ENCODE peak calls at places on chromosomes 2 and 18, in five cellular contexts. One of them, this sample, is unnamed. For H3K9me3, the result is how much of the 10 kb centered on the place peaks cover.

GRCh38 chr2:63163231-63163845 is 112.7 kb downstream of the OTX1 start:
- DNase-seq in H9: no peak
- DNase-seq in mesenchymal stem cell: no peak
- DNase-seq in trophoblast cell: no peak
- DNase-seq in H1: no peak
- DNase-seq in this sample: no peak

GRCh38 chr18:25062720-25063119 is 289.2 kb downstream of the ZNF521 start:
- DNase-seq in H1: no peak
- DNase-seq in trophoblast cell: no peak
- DNase-seq in H9: no peak
- DNase-seq in mesenchymal stem cell: no peak
- DNase-seq in this sample: no peak

GRCh38 chr2:226556050-226556449 is 243.6 kb downstream of the IRS1 start:
- DNase-seq in H9: no peak
- DNase-seq in trophoblast cell: no peak
- DNase-seq in mesenchymal stem cell: no peak
- DNase-seq in H1: no peak
- DNase-seq in this sample: no peak

GRCh38 chr18:74951165-74951760 is 257.7 kb downstream of the PTGR3 start:
- DNase-seq in H1: no peak
- DNase-seq in H9: no peak
- DNase-seq in mesenchymal stem cell: peak
- DNase-seq in trophoblast cell: no peak
- DNase-seq in this sample: no peak

GRCh38 chr2:47288864-47289263 is 114.1 kb upstream of the MSH2 start:
- DNase-seq in H1: no peak
- DNase-seq in mesenchymal stem cell: peak
- DNase-seq in H9: no peak
- DNase-seq in trophoblast cell: peak
- DNase-seq in this sample: no peak

GRCh38 chr2:15799432-15799827 is 140.9 kb upstream of the MYCN start:
- DNase-seq in H9: no peak
- DNase-seq in trophoblast cell: peak
- DNase-seq in mesenchymal stem cell: no peak
- DNase-seq in H1: no peak
- DNase-seq in this sample: no peak

GRCh38 chr2:17475285-17475684 is 43.0 kb downstream of the RAD51AP2 start:
- DNase-seq in H1: no peak
- DNase-seq in mesenchymal stem cell: no peak
- DNase-seq in H9: no peak
- DNase-seq in trophoblast cell: no peak
- DNase-seq in this sample: no peak

GRCh38 chr18:60064271-60064670 is 164.5 kb downstream of the PMAIP1 start:
- DNase-seq in trophoblast cell: no peak
- DNase-seq in H1: no peak
- DNase-seq in H9: no peak
- DNase-seq in mesenchymal stem cell: no peak
- DNase-seq in this sample: no peak

GRCh38 chr2:10328667-10329583 is 26.2 kb downstream of the HPCAL1 start:
- DNase-seq in trophoblast cell: no peak
- DNase-seq in mesenchymal stem cell: no peak
- DNase-seq in H1: no peak
- DNase-seq in H9: no peak
- DNase-seq in this sample: no peak

GRCh38 chr2:181738074-181738473 is 57.8 kb upstream of the NEUROD1 start:
- DNase-seq in trophoblast cell: peak
- DNase-seq in mesenchymal stem cell: peak
- DNase-seq in H1: no peak
- DNase-seq in H9: no peak
- DNase-seq in this sample: no peak

DNA sequence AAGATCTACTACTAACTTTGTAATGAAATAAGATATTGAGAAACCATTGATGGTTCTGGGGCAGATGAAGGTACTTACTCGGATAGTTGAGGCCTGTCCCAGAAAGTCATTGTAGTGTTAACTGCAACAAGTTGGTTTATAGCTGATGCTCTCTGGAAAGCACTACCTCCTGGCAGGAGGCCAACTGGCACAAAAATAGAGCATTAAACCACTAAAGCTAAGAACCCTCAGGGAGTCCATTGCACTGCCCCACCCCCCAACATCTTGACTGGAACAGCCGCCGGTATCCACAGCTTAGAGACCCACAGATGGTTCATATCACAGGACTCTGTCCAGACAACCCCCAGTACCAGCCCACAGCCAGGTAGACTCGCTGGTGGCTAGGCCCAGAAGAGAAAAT is 552.4 kb upstream of the CRIM1 start:
- DNase-seq in H9: no peak
- DNase-seq in H1: no peak
- DNase-seq in trophoblast cell: no peak
- DNase-seq in mesenchymal stem cell: no peak
- DNase-seq in this sample: no peak
- H2BK12ac ChIP-seq in H9: no peak
- H2BK12ac ChIP-seq in H1: no peak
- H2BK12ac ChIP-seq in trophoblast cell: no peak
- H2BK12ac ChIP-seq in mesenchymal stem cell: no peak
- H2BK12ac ChIP-seq in this sample: no peak

DNA sequence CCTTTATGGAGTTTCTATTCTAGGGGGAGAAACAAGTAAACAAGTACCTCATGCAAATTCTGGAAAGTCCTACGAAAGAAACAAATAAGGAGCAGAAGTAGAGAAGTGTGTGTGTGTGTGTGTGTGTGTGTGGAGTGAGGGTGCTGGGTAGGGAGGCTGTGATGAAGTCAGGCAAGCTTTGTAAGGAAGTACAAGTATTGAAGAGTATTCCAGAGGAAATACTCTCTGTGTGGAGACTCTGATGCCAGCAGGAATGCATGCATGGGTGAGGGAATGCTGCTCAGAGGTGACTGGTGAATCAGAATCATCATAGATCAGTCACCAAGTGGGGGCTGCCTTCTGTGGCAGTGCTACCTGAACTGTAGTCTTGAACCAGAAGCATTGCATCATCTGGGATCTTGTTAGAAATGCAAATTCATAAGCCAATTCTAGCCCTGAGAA is 34.5 kb downstream of the SLC4A3 start:
- DNase-seq in H9: peak
- DNase-seq in trophoblast cell: peak
- DNase-seq in H1: no peak
- DNase-seq in mesenchymal stem cell: peak
- DNase-seq in this sample: no peak
- H3K9me3 ChIP-seq in H9: under half
- H3K9me3 ChIP-seq in trophoblast cell: under half
- H3K9me3 ChIP-seq in H1: under half
- H3K9me3 ChIP-seq in mesenchymal stem cell: under half
- H3K9me3 ChIP-seq in this sample: under half

DNA sequence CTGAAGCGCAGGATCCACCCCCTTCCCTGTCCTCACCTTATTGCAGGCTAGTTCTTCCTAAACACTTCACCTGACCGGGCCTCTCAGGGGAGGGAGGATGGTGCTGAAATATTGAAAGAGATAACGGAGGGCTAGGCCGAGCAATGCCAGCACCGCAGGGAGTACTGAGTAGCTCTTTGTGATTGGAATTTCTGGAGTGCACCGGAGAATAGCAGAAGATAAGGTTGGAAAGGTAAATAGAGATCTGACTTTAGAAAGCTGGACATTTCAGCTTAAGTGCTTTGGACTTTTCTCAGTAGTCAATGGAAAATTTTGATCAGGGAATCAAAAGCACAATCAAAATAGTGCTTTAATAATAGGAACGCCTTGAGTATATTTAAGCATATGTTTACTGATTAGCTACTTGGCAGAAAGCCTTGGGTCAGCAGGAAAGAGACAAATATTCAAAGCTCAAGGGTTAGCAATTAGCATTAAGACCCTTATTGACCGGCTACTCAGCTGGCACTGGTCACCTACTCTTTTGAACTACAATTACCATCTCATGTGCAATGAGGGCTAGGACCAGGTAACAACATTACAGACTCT is 142.9 kb upstream of the NDUFV2 start:
- DNase-seq in H9: no peak
- DNase-seq in H1: no peak
- DNase-seq in trophoblast cell: peak
- DNase-seq in mesenchymal stem cell: no peak
- DNase-seq in this sample: no peak
- H2AK5ac ChIP-seq in H9: no peak
- H2AK5ac ChIP-seq in H1: no peak
- H2AK5ac ChIP-seq in trophoblast cell: no peak
- H2AK5ac ChIP-seq in mesenchymal stem cell: no peak
- H2AK5ac ChIP-seq in this sample: no peak

GRCh38 chr2:151756820-151757219 is 22.5 kb upstream of the NEB start:
- DNase-seq in H1: no peak
- DNase-seq in mesenchymal stem cell: no peak
- DNase-seq in trophoblast cell: no peak
- DNase-seq in H9: no peak
- DNase-seq in this sample: no peak
- H2BK12ac ChIP-seq in H1: no peak
- H2BK12ac ChIP-seq in mesenchymal stem cell: no peak
- H2BK12ac ChIP-seq in trophoblast cell: no peak
- H2BK12ac ChIP-seq in H9: no peak
- H2BK12ac ChIP-seq in this sample: no peak

DNA sequence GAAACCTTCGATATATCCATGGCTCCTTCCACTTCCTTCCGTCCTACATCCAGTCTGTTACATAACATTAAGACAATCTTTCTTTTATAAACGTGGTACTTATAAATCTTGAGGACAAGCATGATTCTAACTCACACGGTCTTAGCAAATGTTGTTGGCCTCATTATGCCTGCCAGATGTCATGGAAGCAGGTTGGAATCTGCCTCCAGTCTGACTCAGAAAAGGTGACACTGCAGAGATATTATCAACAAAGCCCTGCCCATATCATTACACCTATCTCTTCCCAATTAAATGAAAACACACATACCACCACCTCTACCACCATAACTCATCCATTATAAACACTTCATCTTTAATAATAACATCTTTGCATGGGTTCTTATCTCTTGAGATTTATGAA is 334.7 kb upstream of the CHAC2 start:
- DNase-seq in H1: no peak
- DNase-seq in H9: no peak
- DNase-seq in trophoblast cell: peak
- DNase-seq in mesenchymal stem cell: no peak
- DNase-seq in this sample: no peak
- H3K9me3 ChIP-seq in H1: under half
- H3K9me3 ChIP-seq in H9: under half
- H3K9me3 ChIP-seq in trophoblast cell: under half
- H3K9me3 ChIP-seq in mesenchymal stem cell: under half
- H3K9me3 ChIP-seq in this sample: under half

GRCh38 chr18:76213996-76214395 is 281.0 kb downstream of the ZNF516 start:
- DNase-seq in H1: no peak
- DNase-seq in H9: no peak
- DNase-seq in trophoblast cell: no peak
- DNase-seq in mesenchymal stem cell: no peak
- DNase-seq in this sample: no peak
- H2AK5ac ChIP-seq in H1: no peak
- H2AK5ac ChIP-seq in H9: no peak
- H2AK5ac ChIP-seq in trophoblast cell: no peak
- H2AK5ac ChIP-seq in mesenchymal stem cell: no peak
- H2AK5ac ChIP-seq in this sample: no peak

GRCh38 chr2:241202268-241202585 is 13.8 kb downstream of the ANO7 start:
- DNase-seq in trophoblast cell: no peak
- DNase-seq in H1: no peak
- DNase-seq in H9: no peak
- DNase-seq in mesenchymal stem cell: no peak
- DNase-seq in this sample: no peak

GRCh38 chr2:241201445-241202267 is 13.2 kb downstream of the ANO7 start:
- DNase-seq in mesenchymal stem cell: no peak
- DNase-seq in trophoblast cell: peak
- DNase-seq in H9: no peak
- DNase-seq in H1: no peak
- DNase-seq in this sample: no peak

GRCh38 chr2:241204010-241204384 is 15.5 kb downstream of the ANO7 start:
- DNase-seq in mesenchymal stem cell: no peak
- DNase-seq in trophoblast cell: no peak
- DNase-seq in H1: no peak
- DNase-seq in H9: no peak
- DNase-seq in this sample: no peak

GRCh38 chr2:241203218-241204009 is 14.9 kb downstream of the ANO7 start:
- DNase-seq in mesenchymal stem cell: no peak
- DNase-seq in trophoblast cell: no peak
- DNase-seq in H1: no peak
- DNase-seq in H9: no peak
- DNase-seq in this sample: no peak

GRCh38 chr2:241202681-241203080 is 14.2 kb downstream of the ANO7 start:
- DNase-seq in mesenchymal stem cell: no peak
- DNase-seq in trophoblast cell: no peak
- DNase-seq in H9: no peak
- DNase-seq in H1: no peak
- DNase-seq in this sample: no peak
- H2BK12ac ChIP-seq in mesenchymal stem cell: no peak
- H2BK12ac ChIP-seq in trophoblast cell: no peak
- H2BK12ac ChIP-seq in H9: no peak
- H2BK12ac ChIP-seq in H1: no peak
- H2BK12ac ChIP-seq in this sample: no peak

GRCh38 chr2:31696068-31696467 is 115.3 kb upstream of the SRD5A2 start:
- DNase-seq in H9: no peak
- DNase-seq in trophoblast cell: no peak
- DNase-seq in H1: no peak
- DNase-seq in mesenchymal stem cell: no peak
- DNase-seq in this sample: no peak

GRCh38 chr2:31688282-31688681 is 107.5 kb upstream of the SRD5A2 start:
- DNase-seq in H9: no peak
- DNase-seq in H1: no peak
- DNase-seq in trophoblast cell: peak
- DNase-seq in mesenchymal stem cell: peak
- DNase-seq in this sample: no peak

GRCh38 chr2:31694444-31694843 is 113.7 kb upstream of the SRD5A2 start:
- DNase-seq in H1: no peak
- DNase-seq in mesenchymal stem cell: peak
- DNase-seq in trophoblast cell: peak
- DNase-seq in H9: no peak
- DNase-seq in this sample: no peak

GRCh38 chr2:31693882-31694281 is 113.1 kb upstream of the SRD5A2 start:
- DNase-seq in H1: no peak
- DNase-seq in trophoblast cell: no peak
- DNase-seq in H9: no peak
- DNase-seq in mesenchymal stem cell: no peak
- DNase-seq in this sample: no peak
- H3K9me3 ChIP-seq in H1: half or more
- H3K9me3 ChIP-seq in trophoblast cell: under half
- H3K9me3 ChIP-seq in H9: half or more
- H3K9me3 ChIP-seq in mesenchymal stem cell: half or more
- H3K9me3 ChIP-seq in this sample: under half